ENCODE peak calls at places on chromosomes 7 and 10, in nine cellular contexts. S is prostate gland; O is brain microvascular endothelial cell; J is GM23248; P is fibroblast of lung; M is CD8-positive, alpha-beta memory T cell; V is dorsolateral prefrontal cortex; F is cardiac muscle cell; G is IMR-90. A is an unnamed sample.

GRCh38 chr7:34096135-34096775 is 190.9 kb downstream of the BMPER start:
- DNase-seq in S (peak; percentile 58), O (peak; percentile 85), J (peak; percentile 94), P (peak; percentile 98), M (no peak), V (peak; percentile 40), F (peak; percentile 97), G (peak; percentile 93), A (no peak)

GRCh38 chr7:73526892-73527821 is 5.1 kb upstream of the BAZ1B start:
- DNase-seq in S (no peak), O (no peak), J (no peak), P (no peak), M (no peak), V (no peak), F (no peak), G (no peak), A (no peak)

GRCh38 chr7:50632561-50633413 is 67.6 kb upstream of the DDC start:
- DNase-seq in S (no peak), O (peak; percentile 61), J (peak; percentile 62), P (peak; percentile 63), M (peak; percentile 50), V (no peak), F (peak; percentile 74), G (peak; percentile 50), A (no peak)

GRCh38 chr7:131039836-131040235 is 287.8 kb upstream of the MKLN1 start:
- DNase-seq in S (no peak), O (no peak), J (peak; percentile 38), P (no peak), M (no peak), V (no peak), F (no peak), G (no peak), A (no peak)

GRCh38 chr7:129351320-129351719 is 82.9 kb upstream of the STRIP2 start:
- DNase-seq in S (no peak), O (peak; percentile 20), J (peak; percentile 52), P (no peak), M (no peak), V (no peak), F (peak; percentile 21), G (peak; percentile 81), A (no peak)

GRCh38 chr7:86991844-86992243 is 67.6 kb downstream of the ELAPOR2 start:
- DNase-seq in S (no peak), O (no peak), J (no peak), P (peak; percentile 63), M (no peak), V (no peak), F (no peak), G (no peak), A (no peak)

GRCh38 chr7:47915066-47915976 is 32.9 kb downstream of the PKD1L1 start:
- DNase-seq in S (no peak), O (peak; percentile 64), J (peak; percentile 39), P (no peak), M (no peak), V (no peak), F (peak; percentile 44), G (no peak), A (no peak)

GRCh38 chr7:20269726-20270125 is 52.5 kb upstream of the MACC1 start:
- DNase-seq in S (no peak), O (peak; percentile 68), J (peak; percentile 27), P (peak; percentile 41), M (no peak), V (no peak), F (peak; percentile 70), G (peak; percentile 33), A (no peak)

GRCh38 chr10:88253622-88254021 is 329.5 kb downstream of the RNLS start:
- DNase-seq in S (no peak), O (no peak), J (no peak), P (no peak), M (no peak), V (no peak), F (no peak), G (no peak), A (peak; percentile 69)

GRCh38 chr10:131911451-131911850 is 10.6 kb downstream of the PPP2R2D start:
- DNase-seq in S (no peak), O (no peak), J (no peak), P (no peak), M (no peak), V (peak; percentile 69), F (no peak), G (no peak), A (no peak)

GRCh38 chr7:80918406-80918805 is 445 bp downstream of the SEMA3C start:
- DNase-seq in S (peak; percentile 15), O (no peak), J (peak; percentile 60), P (no peak), M (no peak), V (no peak), F (peak; percentile 41), G (no peak), A (no peak)

GRCh38 chr10:37095822-37096593 is 29.4 kb upstream of the ANKRD30A start:
- DNase-seq in S (no peak), O (no peak), J (no peak), P (no peak), M (no peak), V (no peak), F (no peak), G (no peak), A (no peak)
- H3K27ac ChIP-seq in S (no peak overlapping the region), O (no peak overlapping the region), J (no peak overlapping the region), P (no peak overlapping the region), M (no peak overlapping the region), V (no peak overlapping the region), F (no peak overlapping the region), G (no peak overlapping the region), A (no peak overlapping the region)

DNA sequence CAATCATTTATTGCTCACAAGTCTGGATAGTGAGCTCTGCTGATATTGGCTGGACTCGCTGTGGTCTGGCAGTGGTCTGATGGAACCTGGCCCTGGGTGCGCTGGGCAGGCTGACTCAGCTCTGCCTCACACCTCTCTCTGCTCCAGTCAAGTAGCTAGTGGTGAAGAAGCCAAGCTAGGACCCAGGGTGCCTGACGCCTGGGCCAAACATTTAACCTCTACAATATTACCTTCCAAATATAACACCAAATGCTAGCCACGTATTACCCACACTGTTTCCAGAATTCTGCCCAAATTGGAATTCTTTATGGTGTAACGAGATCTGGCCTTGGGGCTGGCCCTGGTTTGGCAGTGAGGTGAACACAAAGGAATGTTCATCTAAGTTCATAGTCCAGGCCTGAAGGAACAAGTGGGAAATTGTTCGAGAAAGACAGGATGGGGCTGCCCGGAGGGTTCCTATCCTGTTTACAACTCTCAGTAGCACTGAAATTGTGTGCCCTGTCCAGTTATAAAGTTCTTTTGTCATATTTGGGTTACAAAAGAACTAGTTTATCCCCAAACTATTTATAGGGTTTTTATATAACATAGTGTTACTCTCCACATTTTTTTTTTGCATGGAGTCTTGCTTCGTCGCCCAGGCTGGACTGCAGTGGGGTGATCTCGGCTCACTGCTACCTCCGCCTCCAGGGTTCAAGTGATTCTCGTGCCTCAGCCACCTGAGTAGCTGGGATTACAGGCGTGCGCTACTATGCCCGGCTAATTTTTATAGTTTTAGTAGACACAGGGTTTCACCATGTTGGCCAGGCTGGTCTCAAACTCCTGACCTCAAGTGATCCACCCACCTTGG is 16.3 kb downstream of the OR2AE1 start:
- DNase-seq in S (peak; percentile 64), O (peak; percentile 53), J (peak; percentile 75), P (peak; percentile 56), M (no peak), V (no peak), F (peak; percentile 46), G (peak; percentile 52), A (no peak)
- H3K27ac ChIP-seq in S (peak overlapping the region; percentile 62), O (no peak overlapping the region), J (no peak overlapping the region), P (no peak overlapping the region), M (no peak overlapping the region), V (no peak overlapping the region), F (no peak overlapping the region), G (no peak overlapping the region), A (peak overlapping the region; percentile 13)

GRCh38 chr7:96152706-96153105 is 169.2 kb downstream of the SLC25A13 start:
- DNase-seq in S (no peak), O (no peak), J (no peak), P (no peak), M (no peak), V (no peak), F (no peak), G (no peak), A (no peak)
- H3K27ac ChIP-seq in S (no peak overlapping the region), O (no peak overlapping the region), J (no peak overlapping the region), P (no peak overlapping the region), M (no peak overlapping the region), V (no peak overlapping the region), F (no peak overlapping the region), G (no peak overlapping the region), A (no peak overlapping the region)

GRCh38 chr7:32531402-32531801 is 36.1 kb downstream of the AVL9 start:
- DNase-seq in S (no peak), O (no peak), J (no peak), P (no peak), M (no peak), V (no peak), F (no peak), G (no peak), A (no peak)

GRCh38 chr7:32532716-32533115 is 37.4 kb downstream of the AVL9 start:
- DNase-seq in S (no peak), O (no peak), J (no peak), P (no peak), M (no peak), V (no peak), F (no peak), G (no peak), A (no peak)

GRCh38 chr7:32535303-32535702 is 40.0 kb downstream of the AVL9 start:
- DNase-seq in S (no peak), O (no peak), J (no peak), P (no peak), M (no peak), V (no peak), F (no peak), G (no peak), A (no peak)

GRCh38 chr7:32532086-32532485 is 36.8 kb downstream of the AVL9 start:
- DNase-seq in S (no peak), O (no peak), J (no peak), P (no peak), M (no peak), V (no peak), F (no peak), G (no peak), A (no peak)

DNA sequence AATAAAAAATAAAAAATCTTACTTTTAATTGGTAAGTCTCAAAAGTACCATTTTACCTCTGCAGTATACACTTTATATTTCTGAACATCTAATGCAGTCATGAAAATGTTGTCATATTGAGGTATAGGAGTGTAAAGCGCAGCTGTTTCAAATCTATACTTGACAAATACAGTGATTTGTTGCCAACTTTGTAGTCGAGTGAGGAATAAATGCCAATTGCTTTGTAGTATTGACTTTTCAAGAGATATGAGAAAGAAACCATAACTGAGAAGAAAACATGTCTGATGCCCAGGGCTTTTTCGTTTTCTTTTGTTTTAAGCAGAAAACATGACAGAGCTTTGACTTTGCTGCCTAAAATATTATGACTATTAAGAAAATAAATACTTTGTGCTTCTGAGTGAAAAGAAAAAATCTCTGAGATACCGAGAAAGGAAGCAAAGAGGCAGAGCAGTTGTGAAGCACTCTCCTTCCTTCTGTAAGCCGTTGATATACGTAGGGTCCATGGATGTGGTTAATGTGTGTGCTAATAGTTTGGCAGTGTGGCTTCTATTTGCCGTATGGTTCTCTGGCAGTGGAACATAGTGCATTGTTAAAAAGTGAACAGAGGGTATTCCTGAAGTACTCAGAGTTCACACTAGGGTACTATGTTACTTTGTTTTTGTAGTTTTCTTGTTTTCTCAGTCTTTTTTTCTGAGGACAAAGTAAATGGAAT is 38.2 kb downstream of the AVL9 start:
- DNase-seq in S (no peak), O (no peak), J (peak; percentile 22), P (peak; percentile 81), M (no peak), V (no peak), F (peak; percentile 84), G (peak; percentile 44), A (no peak)
- H3K27ac ChIP-seq in S (no peak overlapping the region), O (no peak overlapping the region), J (no peak overlapping the region), P (no peak overlapping the region), M (no peak overlapping the region), V (no peak overlapping the region), F (no peak overlapping the region), G (no peak overlapping the region), A (peak overlapping the region; percentile 38)